ENCODE peak calls at places on chromosomes 12 and 14, in six cellular contexts. One of them, this sample, is unnamed.

GRCh38 chr12:131536766-131537165 is 174.1 kb upstream of the SFSWAP start:
- DNase-seq in left ventricle myocardium inferior: no peak
- DNase-seq in uterus: no peak
- DNase-seq in CD4-positive, CD25-positive, alpha-beta regulatory T cell: no peak
- DNase-seq in substantia nigra: no peak
- DNase-seq in CD4-positive, alpha-beta T cell: no peak
- DNase-seq in this sample: no peak

GRCh38 chr14:58298477-58298879 is at the start of gene ARID4A:
- DNase-seq in substantia nigra: peak; percentile 98
- DNase-seq in left ventricle myocardium inferior: peak; percentile 83
- DNase-seq in CD4-positive, CD25-positive, alpha-beta regulatory T cell: no peak
- DNase-seq in uterus: no peak
- DNase-seq in CD4-positive, alpha-beta T cell: peak; percentile 69
- DNase-seq in this sample: peak; percentile 93

GRCh38 chr14:91875515-91876286 is 8.4 kb upstream of the TC2N start:
- DNase-seq in left ventricle myocardium inferior: no peak
- DNase-seq in uterus: no peak
- DNase-seq in substantia nigra: no peak
- DNase-seq in CD4-positive, CD25-positive, alpha-beta regulatory T cell: no peak
- DNase-seq in CD4-positive, alpha-beta T cell: no peak
- DNase-seq in this sample: no peak

GRCh38 chr12:51823875-51824565 is 24.5 kb downstream of the FIGNL2 start:
- DNase-seq in CD4-positive, alpha-beta T cell: no peak
- DNase-seq in CD4-positive, CD25-positive, alpha-beta regulatory T cell: no peak
- DNase-seq in substantia nigra: peak; percentile 44
- DNase-seq in uterus: no peak
- DNase-seq in left ventricle myocardium inferior: no peak
- DNase-seq in this sample: peak; percentile 61

GRCh38 chr12:26429070-26429691 is 233.8 kb downstream of the SSPN start:
- DNase-seq in uterus: no peak
- DNase-seq in CD4-positive, alpha-beta T cell: no peak
- DNase-seq in left ventricle myocardium inferior: no peak
- DNase-seq in substantia nigra: no peak
- DNase-seq in CD4-positive, CD25-positive, alpha-beta regulatory T cell: no peak
- DNase-seq in this sample: no peak

GRCh38 chr14:58299665-58300202 is 1.4 kb downstream of the ARID4A start:
- DNase-seq in substantia nigra: no peak
- DNase-seq in CD4-positive, CD25-positive, alpha-beta regulatory T cell: no peak
- DNase-seq in left ventricle myocardium inferior: no peak
- DNase-seq in uterus: no peak
- DNase-seq in CD4-positive, alpha-beta T cell: no peak
- DNase-seq in this sample: no peak

GRCh38 chr14:96246535-96246839 is 9.5 kb upstream of the BDKRB1 start:
- DNase-seq in uterus: peak; percentile 50
- DNase-seq in left ventricle myocardium inferior: no peak
- DNase-seq in CD4-positive, alpha-beta T cell: no peak
- DNase-seq in CD4-positive, CD25-positive, alpha-beta regulatory T cell: no peak
- DNase-seq in substantia nigra: no peak
- DNase-seq in this sample: no peak

GRCh38 chr14:103705158-103705523 is 10.1 kb downstream of the XRCC3 start:
- DNase-seq in uterus: peak; percentile 72
- DNase-seq in CD4-positive, CD25-positive, alpha-beta regulatory T cell: no peak
- DNase-seq in substantia nigra: no peak
- DNase-seq in left ventricle myocardium inferior: peak; percentile 62
- DNase-seq in CD4-positive, alpha-beta T cell: no peak
- DNase-seq in this sample: no peak

GRCh38 chr12:90280033-90280432 is 571.4 kb upstream of the ATP2B1 start:
- DNase-seq in uterus: no peak
- DNase-seq in substantia nigra: no peak
- DNase-seq in left ventricle myocardium inferior: no peak
- DNase-seq in CD4-positive, alpha-beta T cell: no peak
- DNase-seq in CD4-positive, CD25-positive, alpha-beta regulatory T cell: no peak
- DNase-seq in this sample: no peak

GRCh38 chr12:45423931-45424330 is 208.0 kb downstream of the ANO6 start:
- DNase-seq in CD4-positive, CD25-positive, alpha-beta regulatory T cell: no peak
- DNase-seq in left ventricle myocardium inferior: no peak
- DNase-seq in CD4-positive, alpha-beta T cell: no peak
- DNase-seq in substantia nigra: no peak
- DNase-seq in uterus: no peak
- DNase-seq in this sample: no peak

GRCh38 chr14:60594077-60594476 is 55.2 kb downstream of the SIX1 start:
- DNase-seq in substantia nigra: no peak
- DNase-seq in CD4-positive, alpha-beta T cell: no peak
- DNase-seq in left ventricle myocardium inferior: no peak
- DNase-seq in CD4-positive, CD25-positive, alpha-beta regulatory T cell: no peak
- DNase-seq in uterus: no peak
- DNase-seq in this sample: no peak

GRCh38 chr12:104632724-104633181 is 176.0 kb downstream of the CHST11 start:
- DNase-seq in substantia nigra: no peak
- DNase-seq in CD4-positive, CD25-positive, alpha-beta regulatory T cell: no peak
- DNase-seq in uterus: peak; percentile 53
- DNase-seq in left ventricle myocardium inferior: no peak
- DNase-seq in CD4-positive, alpha-beta T cell: no peak
- DNase-seq in this sample: no peak

GRCh38 chr14:98960617-98961013 is 311.4 kb downstream of the BCL11B start:
- DNase-seq in CD4-positive, CD25-positive, alpha-beta regulatory T cell: no peak
- DNase-seq in CD4-positive, alpha-beta T cell: no peak
- DNase-seq in uterus: no peak
- DNase-seq in substantia nigra: no peak
- DNase-seq in left ventricle myocardium inferior: no peak
- DNase-seq in this sample: no peak
- H3K27ac ChIP-seq in CD4-positive, CD25-positive, alpha-beta regulatory T cell: no peak overlapping the region
- H3K27ac ChIP-seq in CD4-positive, alpha-beta T cell: no peak overlapping the region
- H3K27ac ChIP-seq in uterus: no peak overlapping the region
- H3K27ac ChIP-seq in substantia nigra: no peak overlapping the region
- H3K27ac ChIP-seq in left ventricle myocardium inferior: no peak overlapping the region
- H3K27ac ChIP-seq in this sample: no peak overlapping the region

GRCh38 chr14:77790566-77791224 is 9.2 kb upstream of the ADCK1 start:
- DNase-seq in CD4-positive, CD25-positive, alpha-beta regulatory T cell: no peak
- DNase-seq in uterus: no peak
- DNase-seq in CD4-positive, alpha-beta T cell: no peak
- DNase-seq in substantia nigra: no peak
- DNase-seq in left ventricle myocardium inferior: no peak
- DNase-seq in this sample: no peak
- H3K27ac ChIP-seq in CD4-positive, CD25-positive, alpha-beta regulatory T cell: no peak overlapping the region
- H3K27ac ChIP-seq in uterus: no peak overlapping the region
- H3K27ac ChIP-seq in CD4-positive, alpha-beta T cell: no peak overlapping the region
- H3K27ac ChIP-seq in substantia nigra: no peak overlapping the region
- H3K27ac ChIP-seq in left ventricle myocardium inferior: no peak overlapping the region
- H3K27ac ChIP-seq in this sample: no peak overlapping the region

DNA sequence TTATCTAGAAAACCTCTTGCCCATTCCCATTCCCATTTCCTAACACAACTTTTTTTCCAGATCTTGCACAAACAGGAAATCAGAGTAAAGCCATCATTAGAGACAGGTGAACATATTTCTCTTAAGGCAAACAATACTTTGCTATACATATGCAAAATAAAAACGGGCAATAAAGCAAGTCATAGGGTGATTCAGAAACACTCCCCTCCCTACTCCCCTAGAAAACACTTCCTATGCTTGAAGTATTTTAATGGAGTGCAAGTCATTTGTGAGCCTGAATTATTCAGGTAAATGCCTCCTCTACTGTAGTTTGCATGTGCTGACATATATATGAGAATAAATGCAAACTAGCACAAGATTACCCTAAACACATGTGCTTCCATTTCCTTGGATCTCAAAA is 159.5 kb upstream of the BMP4 start:
- DNase-seq in CD4-positive, CD25-positive, alpha-beta regulatory T cell: no peak
- DNase-seq in CD4-positive, alpha-beta T cell: no peak
- DNase-seq in uterus: no peak
- DNase-seq in substantia nigra: no peak
- DNase-seq in left ventricle myocardium inferior: no peak
- DNase-seq in this sample: no peak
- H3K27ac ChIP-seq in CD4-positive, CD25-positive, alpha-beta regulatory T cell: no peak overlapping the region
- H3K27ac ChIP-seq in CD4-positive, alpha-beta T cell: no peak overlapping the region
- H3K27ac ChIP-seq in uterus: no peak overlapping the region
- H3K27ac ChIP-seq in substantia nigra: no peak overlapping the region
- H3K27ac ChIP-seq in left ventricle myocardium inferior: no peak overlapping the region
- H3K27ac ChIP-seq in this sample: no peak overlapping the region

DNA sequence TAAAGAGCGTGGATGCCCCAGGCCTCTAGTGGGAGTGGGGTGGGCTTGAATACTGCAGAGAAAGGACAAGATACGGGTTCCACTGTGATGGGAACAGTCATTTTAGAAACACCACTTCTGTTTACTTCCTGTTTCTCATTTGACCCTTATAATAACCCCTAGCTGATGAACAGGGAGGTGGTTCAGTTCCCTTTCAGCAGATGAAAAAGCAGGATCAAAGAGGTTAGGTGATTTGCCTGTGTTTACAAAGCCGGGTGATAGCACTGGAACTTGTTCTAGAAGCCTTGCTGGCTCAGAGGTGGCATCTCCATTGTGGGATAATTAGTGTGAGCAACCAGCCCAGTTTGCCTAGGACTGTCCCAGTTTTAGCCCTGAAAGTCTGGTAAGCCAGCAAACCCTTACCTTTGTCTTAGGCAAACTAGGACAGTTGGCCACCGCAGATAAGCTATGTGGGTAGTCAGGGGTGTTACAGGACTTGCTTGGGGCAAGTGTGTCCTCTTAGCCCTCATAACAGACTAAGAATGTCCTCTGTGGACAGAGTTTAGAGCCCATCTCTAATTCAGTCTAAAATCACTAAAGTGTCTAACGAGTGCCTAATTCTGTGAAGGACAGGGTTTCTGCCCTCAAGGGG is 7.5 kb upstream of the LRP1-AS start:
- DNase-seq in uterus: no peak
- DNase-seq in CD4-positive, alpha-beta T cell: no peak
- DNase-seq in CD4-positive, CD25-positive, alpha-beta regulatory T cell: no peak
- DNase-seq in left ventricle myocardium inferior: no peak
- DNase-seq in substantia nigra: no peak
- DNase-seq in this sample: no peak
- H3K27ac ChIP-seq in uterus: peak overlapping the region; percentile 93
- H3K27ac ChIP-seq in CD4-positive, alpha-beta T cell: no peak overlapping the region
- H3K27ac ChIP-seq in CD4-positive, CD25-positive, alpha-beta regulatory T cell: no peak overlapping the region
- H3K27ac ChIP-seq in left ventricle myocardium inferior: peak overlapping the region; percentile 94
- H3K27ac ChIP-seq in substantia nigra: no peak overlapping the region
- H3K27ac ChIP-seq in this sample: peak overlapping the region; percentile 49

This sample was measured in caudate nucleus.